ENCODE peak calls at places on chromosomes 11 and 22, in six cellular contexts. One of them, this sample, is unnamed.

GRCh38 chr22:28358244-28358777 is 321.3 kb downstream of the TTC28 start:
- DNase-seq in HL-60: no peak
- DNase-seq in stimulated activated CD4-positive, alpha-beta T cell treated with anti-CD3 and anti-CD28 coated beads, Interleukin-4, amount 100 ng/mL, for 1 hour: no peak
- DNase-seq in choroid plexus epithelial cell: no peak
- DNase-seq in upper lobe of right lung: no peak
- DNase-seq in SK-MEL-5: no peak
- DNase-seq in this sample: no peak

GRCh38 chr22:18966748-18967147 is 30.7 kb upstream of the PRODH start:
- DNase-seq in stimulated activated CD4-positive, alpha-beta T cell treated with anti-CD3 and anti-CD28 coated beads, Interleukin-4, amount 100 ng/mL, for 1 hour: no peak
- DNase-seq in choroid plexus epithelial cell: no peak
- DNase-seq in upper lobe of right lung: peak; percentile 57
- DNase-seq in HL-60: no peak
- DNase-seq in SK-MEL-5: no peak
- DNase-seq in this sample: no peak

GRCh38 chr11:118435233-118435892 is 929 bp upstream of the KMT2A start:
- DNase-seq in HL-60: peak; percentile 77
- DNase-seq in choroid plexus epithelial cell: peak; percentile 40
- DNase-seq in stimulated activated CD4-positive, alpha-beta T cell treated with anti-CD3 and anti-CD28 coated beads, Interleukin-4, amount 100 ng/mL, for 1 hour: peak; percentile 66
- DNase-seq in SK-MEL-5: peak; percentile 47
- DNase-seq in upper lobe of right lung: peak; percentile 75
- DNase-seq in this sample: peak; percentile 80

GRCh38 chr11:111814567-111814966 is 48.4 kb upstream of the PPP2R1B start:
- DNase-seq in SK-MEL-5: peak; percentile 26
- DNase-seq in upper lobe of right lung: no peak
- DNase-seq in stimulated activated CD4-positive, alpha-beta T cell treated with anti-CD3 and anti-CD28 coated beads, Interleukin-4, amount 100 ng/mL, for 1 hour: no peak
- DNase-seq in HL-60: no peak
- DNase-seq in choroid plexus epithelial cell: peak; percentile 97
- DNase-seq in this sample: no peak

GRCh38 chr11:11876458-11876857 is 34.7 kb downstream of the USP47 start:
- DNase-seq in stimulated activated CD4-positive, alpha-beta T cell treated with anti-CD3 and anti-CD28 coated beads, Interleukin-4, amount 100 ng/mL, for 1 hour: no peak
- DNase-seq in SK-MEL-5: peak; percentile 77
- DNase-seq in HL-60: no peak
- DNase-seq in choroid plexus epithelial cell: peak; percentile 30
- DNase-seq in upper lobe of right lung: no peak
- DNase-seq in this sample: no peak

GRCh38 chr22:47064016-47064415 is 301.6 kb downstream of the TBC1D22A start:
- DNase-seq in SK-MEL-5: no peak
- DNase-seq in HL-60: no peak
- DNase-seq in choroid plexus epithelial cell: no peak
- DNase-seq in upper lobe of right lung: peak; percentile 59
- DNase-seq in stimulated activated CD4-positive, alpha-beta T cell treated with anti-CD3 and anti-CD28 coated beads, Interleukin-4, amount 100 ng/mL, for 1 hour: no peak
- DNase-seq in this sample: no peak

GRCh38 chr11:64089915-64090810 is 54.4 kb downstream of the FLRT1 start:
- DNase-seq in choroid plexus epithelial cell: no peak
- DNase-seq in HL-60: no peak
- DNase-seq in stimulated activated CD4-positive, alpha-beta T cell treated with anti-CD3 and anti-CD28 coated beads, Interleukin-4, amount 100 ng/mL, for 1 hour: no peak
- DNase-seq in upper lobe of right lung: no peak
- DNase-seq in SK-MEL-5: no peak
- DNase-seq in this sample: no peak

GRCh38 chr22:43848366-43849171 is 13.7 kb downstream of the SULT4A1 start:
- DNase-seq in upper lobe of right lung: peak; percentile 52
- DNase-seq in stimulated activated CD4-positive, alpha-beta T cell treated with anti-CD3 and anti-CD28 coated beads, Interleukin-4, amount 100 ng/mL, for 1 hour: no peak
- DNase-seq in SK-MEL-5: peak; percentile 34
- DNase-seq in choroid plexus epithelial cell: peak; percentile 65
- DNase-seq in HL-60: no peak
- DNase-seq in this sample: no peak

GRCh38 chr22:47036936-47037485 is 274.6 kb downstream of the TBC1D22A start:
- DNase-seq in SK-MEL-5: no peak
- DNase-seq in choroid plexus epithelial cell: no peak
- DNase-seq in stimulated activated CD4-positive, alpha-beta T cell treated with anti-CD3 and anti-CD28 coated beads, Interleukin-4, amount 100 ng/mL, for 1 hour: no peak
- DNase-seq in HL-60: no peak
- DNase-seq in upper lobe of right lung: peak; percentile 52
- DNase-seq in this sample: no peak

GRCh38 chr22:44617828-44618227 is 84.2 kb upstream of the PRR5 start:
- DNase-seq in SK-MEL-5: no peak
- DNase-seq in choroid plexus epithelial cell: no peak
- DNase-seq in HL-60: no peak
- DNase-seq in upper lobe of right lung: no peak
- DNase-seq in stimulated activated CD4-positive, alpha-beta T cell treated with anti-CD3 and anti-CD28 coated beads, Interleukin-4, amount 100 ng/mL, for 1 hour: no peak
- DNase-seq in this sample: no peak

GRCh38 chr22:41762980-41763779 is 37.3 kb upstream of the CCDC134 start:
- DNase-seq in stimulated activated CD4-positive, alpha-beta T cell treated with anti-CD3 and anti-CD28 coated beads, Interleukin-4, amount 100 ng/mL, for 1 hour: peak; percentile 29
- DNase-seq in choroid plexus epithelial cell: peak; percentile 45
- DNase-seq in HL-60: peak; percentile 22
- DNase-seq in upper lobe of right lung: no peak
- DNase-seq in SK-MEL-5: peak; percentile 68
- DNase-seq in this sample: peak; percentile 64